ENCODE peak calls at places on chromosomes 1 and 21, in four cellular contexts. One of them, this sample, is unnamed.
A peak's percentile ranks its signal among the peaks of the same experiment; 100 is the strongest.

GRCh38 chr1:46673749-46674182 is 2.1 kb downstream of the TEX38 start:
- DNase-seq in glutamatergic neuron: no peak
- DNase-seq in CD4-positive, alpha-beta T cell: no peak
- DNase-seq in tibial artery: no peak
- DNase-seq in this sample: no peak

GRCh38 chr1:245337829-245338484 is 183.2 kb downstream of the KIF26B start:
- DNase-seq in glutamatergic neuron: no peak
- DNase-seq in CD4-positive, alpha-beta T cell: no peak
- DNase-seq in tibial artery: no peak
- DNase-seq in this sample: no peak

GRCh38 chr1:27149084-27149483 is 5.8 kb downstream of the SLC9A1 start:
- DNase-seq in glutamatergic neuron: no peak
- DNase-seq in CD4-positive, alpha-beta T cell: no peak
- DNase-seq in tibial artery: no peak
- DNase-seq in this sample: no peak

GRCh38 chr1:173555651-173556305 is 47.1 kb downstream of the SLC9C2 start:
- DNase-seq in glutamatergic neuron: no peak
- DNase-seq in CD4-positive, alpha-beta T cell: no peak
- DNase-seq in tibial artery: no peak
- DNase-seq in this sample: no peak

GRCh38 chr21:44456207-44456914 is 1.1 kb downstream of the LRRC3 start:
- DNase-seq in glutamatergic neuron: no peak
- DNase-seq in CD4-positive, alpha-beta T cell: no peak
- DNase-seq in tibial artery: peak; percentile 63
- DNase-seq in this sample: no peak

GRCh38 chr1:85495556-85495955 is 30.6 kb upstream of the DDAH1 start:
- DNase-seq in glutamatergic neuron: no peak
- DNase-seq in CD4-positive, alpha-beta T cell: no peak
- DNase-seq in tibial artery: no peak
- DNase-seq in this sample: peak; percentile 14

GRCh38 chr21:42561742-42562141 is 48.1 kb downstream of the SLC37A1 start:
- DNase-seq in glutamatergic neuron: peak; percentile 9
- DNase-seq in CD4-positive, alpha-beta T cell: peak; percentile 30
- DNase-seq in tibial artery: peak; percentile 20
- DNase-seq in this sample: no peak

GRCh38 chr1:20724364-20725188 is 6.8 kb upstream of the KIF17 start:
- DNase-seq in glutamatergic neuron: no peak
- DNase-seq in CD4-positive, alpha-beta T cell: no peak
- DNase-seq in tibial artery: no peak
- DNase-seq in this sample: no peak

GRCh38 chr1:7549277-7549676 is 221.8 kb upstream of the VAMP3 start:
- DNase-seq in glutamatergic neuron: peak; percentile 3
- DNase-seq in CD4-positive, alpha-beta T cell: no peak
- DNase-seq in tibial artery: no peak
- DNase-seq in this sample: no peak

GRCh38 chr1:208150810-208151458 is 93.2 kb downstream of the PLXNA2 start:
- DNase-seq in glutamatergic neuron: no peak
- DNase-seq in CD4-positive, alpha-beta T cell: no peak
- DNase-seq in tibial artery: peak; percentile 48
- DNase-seq in this sample: no peak

GRCh38 chr1:190754769-190755168 is 277.1 kb upstream of the BRINP3 start:
- DNase-seq in glutamatergic neuron: no peak
- DNase-seq in CD4-positive, alpha-beta T cell: no peak
- DNase-seq in tibial artery: no peak
- DNase-seq in this sample: no peak

GRCh38 chr1:222068937-222069336 is 327.0 kb upstream of the DUSP10 start:
- DNase-seq in glutamatergic neuron: no peak
- DNase-seq in CD4-positive, alpha-beta T cell: no peak
- DNase-seq in tibial artery: no peak
- DNase-seq in this sample: no peak

GRCh38 chr1:223129229-223129851 is 13.7 kb downstream of the TLR5 start:
- DNase-seq in glutamatergic neuron: peak; percentile 79
- DNase-seq in CD4-positive, alpha-beta T cell: peak; percentile 75
- DNase-seq in tibial artery: peak; percentile 79
- DNase-seq in this sample: peak; percentile 61

GRCh38 chr1:36089393-36090121 is 865 bp downstream of the ADPRS start:
- DNase-seq in glutamatergic neuron: no peak
- DNase-seq in CD4-positive, alpha-beta T cell: peak; percentile 31
- DNase-seq in tibial artery: peak; percentile 60
- DNase-seq in this sample: no peak

GRCh38 chr1:237812061-237812460 is 78.7 kb downstream of the ZP4 start:
- DNase-seq in glutamatergic neuron: no peak
- DNase-seq in CD4-positive, alpha-beta T cell: no peak
- DNase-seq in tibial artery: no peak
- DNase-seq in this sample: no peak

GRCh38 chr1:81801032-81801833 is 499 bp downstream of the ADGRL2 start:
- DNase-seq in glutamatergic neuron: peak; percentile 80
- DNase-seq in CD4-positive, alpha-beta T cell: no peak
- DNase-seq in tibial artery: peak; percentile 90
- DNase-seq in this sample: no peak

GRCh38 chr1:153742411-153743142 is 14.7 kb downstream of the INTS3 start:
- DNase-seq in glutamatergic neuron: no peak
- DNase-seq in CD4-positive, alpha-beta T cell: no peak
- DNase-seq in tibial artery: no peak
- DNase-seq in this sample: no peak

GRCh38 chr1:14972107-14972506 is 181.4 kb upstream of the TMEM51 start:
- DNase-seq in glutamatergic neuron: no peak
- DNase-seq in CD4-positive, alpha-beta T cell: no peak
- DNase-seq in tibial artery: no peak
- DNase-seq in this sample: no peak

GRCh38 chr21:26686278-26686677 is 113.2 kb upstream of the CYYR1 start:
- DNase-seq in glutamatergic neuron: no peak
- DNase-seq in CD4-positive, alpha-beta T cell: no peak
- DNase-seq in tibial artery: no peak
- DNase-seq in this sample: no peak

GRCh38 chr1:213179784-213180183 is 128.7 kb downstream of the RPS6KC1 start:
- DNase-seq in glutamatergic neuron: no peak
- DNase-seq in CD4-positive, alpha-beta T cell: no peak
- DNase-seq in tibial artery: no peak
- DNase-seq in this sample: no peak
- TF ChIP-seq CTCF in glutamatergic neuron: no peak
- TF ChIP-seq CTCF in CD4-positive, alpha-beta T cell: no peak
- TF ChIP-seq CTCF in tibial artery: no peak
- TF ChIP-seq CTCF in this sample: no peak

DNA sequence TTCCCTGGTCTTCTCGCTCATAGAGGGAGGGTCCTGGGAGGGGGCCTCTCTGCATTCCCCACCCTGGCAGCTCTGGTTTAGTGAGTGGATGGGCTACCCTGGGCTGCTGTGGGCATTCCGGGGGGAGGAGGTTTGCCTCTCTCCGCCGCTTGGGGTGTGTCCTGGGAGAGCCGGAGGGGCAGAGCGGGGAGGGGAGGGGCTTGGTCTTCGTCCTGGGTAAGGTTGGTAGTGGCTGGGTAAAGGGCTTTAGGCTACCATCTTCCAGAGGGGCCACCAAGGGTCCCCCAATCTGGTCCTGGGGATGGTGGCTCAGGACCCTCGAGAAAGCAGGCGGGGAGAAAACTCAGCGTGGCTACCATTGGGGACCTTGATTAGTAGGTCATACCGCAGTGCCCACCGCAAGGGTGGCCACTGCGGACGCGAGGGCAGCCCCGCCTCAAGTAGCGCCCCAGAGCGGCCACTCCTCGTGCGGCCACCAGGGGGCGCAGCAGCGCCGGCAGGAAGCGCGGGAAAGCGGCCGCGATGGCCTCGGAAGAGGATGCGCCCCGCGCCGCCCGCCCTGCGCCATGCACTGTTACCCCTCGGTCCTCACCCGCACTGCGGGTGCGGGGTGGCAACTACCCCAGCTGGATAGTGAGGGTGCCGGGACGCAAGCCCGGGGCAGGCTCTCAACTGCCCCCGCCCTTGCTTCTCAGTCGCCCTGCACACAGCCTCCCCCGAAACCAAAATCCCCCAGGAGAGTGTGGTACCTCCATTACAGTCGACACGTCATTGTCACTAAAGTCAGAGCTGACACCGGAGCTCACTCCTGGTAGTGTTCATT is 44.1 kb upstream of the SLC25A33 start:
- DNase-seq in glutamatergic neuron: peak; percentile 79
- DNase-seq in CD4-positive, alpha-beta T cell: peak; percentile 72
- DNase-seq in tibial artery: no peak
- DNase-seq in this sample: no peak
- TF ChIP-seq CTCF in glutamatergic neuron: peak; percentile 100
- TF ChIP-seq CTCF in CD4-positive, alpha-beta T cell: peak; percentile 93
- TF ChIP-seq CTCF in tibial artery: peak; percentile 91
- TF ChIP-seq CTCF in this sample: peak; percentile 78

GRCh38 chr1:170881268-170882265 is 53.8 kb upstream of the MROH9 start:
- DNase-seq in glutamatergic neuron: no peak
- DNase-seq in CD4-positive, alpha-beta T cell: no peak
- DNase-seq in tibial artery: no peak
- DNase-seq in this sample: no peak
- TF ChIP-seq CTCF in glutamatergic neuron: no peak
- TF ChIP-seq CTCF in CD4-positive, alpha-beta T cell: no peak
- TF ChIP-seq CTCF in tibial artery: peak; percentile 67
- TF ChIP-seq CTCF in this sample: peak; percentile 85

GRCh38 chr1:47703981-47704596 is 266.2 kb downstream of the FOXD2 start:
- DNase-seq in glutamatergic neuron: no peak
- DNase-seq in CD4-positive, alpha-beta T cell: no peak
- DNase-seq in tibial artery: no peak
- DNase-seq in this sample: no peak
- TF ChIP-seq CTCF in glutamatergic neuron: no peak
- TF ChIP-seq CTCF in CD4-positive, alpha-beta T cell: no peak
- TF ChIP-seq CTCF in tibial artery: peak; percentile 56
- TF ChIP-seq CTCF in this sample: no peak

GRCh38 chr1:175376194-175376593 is 183.6 kb upstream of the KIAA0040 start:
- DNase-seq in glutamatergic neuron: no peak
- DNase-seq in CD4-positive, alpha-beta T cell: no peak
- DNase-seq in tibial artery: no peak
- DNase-seq in this sample: no peak
- TF ChIP-seq CTCF in glutamatergic neuron: no peak
- TF ChIP-seq CTCF in CD4-positive, alpha-beta T cell: no peak
- TF ChIP-seq CTCF in tibial artery: no peak
- TF ChIP-seq CTCF in this sample: peak; percentile 68

GRCh38 chr1:234595899-234596298 is 14.1 kb downstream of the IRF2BP2 start:
- DNase-seq in glutamatergic neuron: no peak
- DNase-seq in CD4-positive, alpha-beta T cell: no peak
- DNase-seq in tibial artery: no peak
- DNase-seq in this sample: no peak

GRCh38 chr1:234598974-234599616 is 10.9 kb downstream of the IRF2BP2 start:
- DNase-seq in glutamatergic neuron: no peak
- DNase-seq in CD4-positive, alpha-beta T cell: no peak
- DNase-seq in tibial artery: peak; percentile 83
- DNase-seq in this sample: no peak

GRCh38 chr1:234600418-234601216 is 9.4 kb downstream of the IRF2BP2 start:
- DNase-seq in glutamatergic neuron: no peak
- DNase-seq in CD4-positive, alpha-beta T cell: no peak
- DNase-seq in tibial artery: no peak
- DNase-seq in this sample: no peak

GRCh38 chr1:234599617-234600417 is 10.2 kb downstream of the IRF2BP2 start:
- DNase-seq in glutamatergic neuron: peak; percentile 86
- DNase-seq in CD4-positive, alpha-beta T cell: peak; percentile 70
- DNase-seq in tibial artery: peak; percentile 97
- DNase-seq in this sample: peak; percentile 68

GRCh38 chr1:234597894-234598293 is 12.1 kb downstream of the IRF2BP2 start:
- DNase-seq in glutamatergic neuron: peak; percentile 47
- DNase-seq in CD4-positive, alpha-beta T cell: peak; percentile 57
- DNase-seq in tibial artery: no peak
- DNase-seq in this sample: no peak
- TF ChIP-seq CTCF in glutamatergic neuron: peak; percentile 49
- TF ChIP-seq CTCF in CD4-positive, alpha-beta T cell: peak; percentile 66
- TF ChIP-seq CTCF in tibial artery: peak; percentile 25
- TF ChIP-seq CTCF in this sample: peak; percentile 76

This sample was measured in D721Med.